ENCODE peak calls at places on chromosomes 6 and 20, in five cellular contexts. One of them, this sample, is unnamed.

GRCh38 chr6:55448446-55448845 is 121.2 kb downstream of the GFRAL start:
- DNase-seq in CD4-positive, alpha-beta T cell: no peak
- DNase-seq in RWPE1: no peak
- DNase-seq in adrenal gland: no peak
- DNase-seq in PC-9: no peak
- DNase-seq in this sample: no peak

GRCh38 chr6:23173231-23173630 is 603.9 kb downstream of the HDGFL1 start:
- DNase-seq in CD4-positive, alpha-beta T cell: no peak
- DNase-seq in RWPE1: no peak
- DNase-seq in adrenal gland: no peak
- DNase-seq in PC-9: no peak
- DNase-seq in this sample: no peak

GRCh38 chr6:111823831-111824607 is 49.2 kb downstream of the FYN start:
- DNase-seq in CD4-positive, alpha-beta T cell: no peak
- DNase-seq in RWPE1: peak
- DNase-seq in adrenal gland: no peak
- DNase-seq in PC-9: no peak
- DNase-seq in this sample: no peak

GRCh38 chr6:167285077-167285770 is 5.9 kb upstream of the UNC93A start:
- DNase-seq in CD4-positive, alpha-beta T cell: no peak
- DNase-seq in RWPE1: no peak
- DNase-seq in adrenal gland: no peak
- DNase-seq in PC-9: no peak
- DNase-seq in this sample: no peak

GRCh38 chr20:9149796-9150195 is 80.9 kb downstream of the PLCB4 start:
- DNase-seq in CD4-positive, alpha-beta T cell: no peak
- DNase-seq in RWPE1: no peak
- DNase-seq in adrenal gland: no peak
- DNase-seq in PC-9: no peak
- DNase-seq in this sample: no peak

GRCh38 chr6:7805088-7805756 is 79.3 kb downstream of the BMP6 start:
- DNase-seq in CD4-positive, alpha-beta T cell: no peak
- DNase-seq in RWPE1: no peak
- DNase-seq in adrenal gland: no peak
- DNase-seq in PC-9: no peak
- DNase-seq in this sample: no peak

GRCh38 chr20:5172167-5172586 is 45.4 kb downstream of the CDS2 start:
- DNase-seq in CD4-positive, alpha-beta T cell: no peak
- DNase-seq in RWPE1: no peak
- DNase-seq in adrenal gland: no peak
- DNase-seq in PC-9: no peak
- DNase-seq in this sample: no peak

GRCh38 chr6:25147191-25147590 is 132.0 kb upstream of the CARMIL1 start:
- DNase-seq in CD4-positive, alpha-beta T cell: no peak
- DNase-seq in RWPE1: no peak
- DNase-seq in adrenal gland: no peak
- DNase-seq in PC-9: no peak
- DNase-seq in this sample: no peak

GRCh38 chr20:21063276-21063675 is 42.9 kb downstream of the LINC00237 start:
- DNase-seq in CD4-positive, alpha-beta T cell: no peak
- DNase-seq in RWPE1: no peak
- DNase-seq in adrenal gland: no peak
- DNase-seq in PC-9: no peak
- DNase-seq in this sample: no peak

GRCh38 chr6:37259191-37259590 is 1.2 kb upstream of the TMEM217 start:
- DNase-seq in CD4-positive, alpha-beta T cell: no peak
- DNase-seq in RWPE1: no peak
- DNase-seq in adrenal gland: no peak
- DNase-seq in PC-9: no peak
- DNase-seq in this sample: no peak

GRCh38 chr6:170525795-170526194 is 27.3 kb downstream of the PSMB1 start:
- DNase-seq in CD4-positive, alpha-beta T cell: no peak
- DNase-seq in RWPE1: no peak
- DNase-seq in adrenal gland: no peak
- DNase-seq in PC-9: no peak
- DNase-seq in this sample: no peak

GRCh38 chr6:170524188-170524535 is 28.9 kb downstream of the PSMB1 start:
- DNase-seq in CD4-positive, alpha-beta T cell: no peak
- DNase-seq in RWPE1: no peak
- DNase-seq in adrenal gland: no peak
- DNase-seq in PC-9: no peak
- DNase-seq in this sample: no peak

GRCh38 chr6:170522565-170523183 is 30.4 kb downstream of the PSMB1 start:
- DNase-seq in CD4-positive, alpha-beta T cell: no peak
- DNase-seq in RWPE1: no peak
- DNase-seq in adrenal gland: no peak
- DNase-seq in PC-9: no peak
- DNase-seq in this sample: no peak

DNA sequence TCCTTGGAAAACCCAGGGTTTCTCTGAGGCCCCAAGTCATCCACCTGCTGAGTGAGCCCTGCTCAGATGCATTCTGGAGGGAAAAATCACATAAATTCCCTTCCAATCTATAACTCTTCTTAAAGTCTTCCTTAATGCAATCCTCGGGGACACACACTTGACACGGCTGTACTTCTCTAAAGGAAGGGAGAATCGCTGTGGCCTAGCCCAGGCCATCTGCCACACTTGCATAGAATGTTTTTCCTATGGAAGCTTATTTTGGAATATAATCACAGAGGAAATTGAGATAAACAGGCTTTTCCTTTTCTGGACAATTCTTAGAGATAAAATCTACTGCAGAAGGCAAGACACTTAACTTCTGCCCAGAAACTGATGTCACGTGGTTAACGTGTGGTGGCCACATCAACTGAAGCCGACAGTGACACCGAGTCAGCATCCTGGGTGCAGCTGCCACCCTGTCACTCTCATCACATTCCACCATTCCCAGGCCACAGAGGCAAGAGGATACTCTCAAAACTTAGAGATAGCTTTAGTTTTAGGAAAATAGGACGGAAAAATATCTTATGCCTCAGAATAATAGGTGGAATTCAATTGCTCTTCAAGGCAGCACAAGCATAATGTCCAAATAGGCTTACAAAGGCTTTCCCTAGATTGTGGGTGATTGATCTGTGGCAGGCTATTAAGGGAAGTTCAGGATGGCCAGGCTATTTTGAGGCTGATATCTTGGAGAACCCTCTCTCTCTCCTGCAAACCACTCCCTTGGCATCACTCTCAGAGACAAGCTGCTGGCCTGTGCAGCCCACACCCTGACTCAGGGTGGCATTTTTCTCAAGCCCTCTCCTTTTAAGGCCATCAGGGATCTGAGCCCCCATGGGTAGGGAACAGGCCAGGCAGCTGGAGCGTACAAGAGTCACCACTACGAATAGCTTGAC is 29.6 kb downstream of the PSMB1 start:
- DNase-seq in CD4-positive, alpha-beta T cell: no peak
- DNase-seq in RWPE1: no peak
- DNase-seq in adrenal gland: no peak
- DNase-seq in PC-9: no peak
- DNase-seq in this sample: no peak
- H3K27ac ChIP-seq in CD4-positive, alpha-beta T cell: no peak
- H3K27ac ChIP-seq in RWPE1: no peak
- H3K27ac ChIP-seq in adrenal gland: no peak
- H3K27ac ChIP-seq in PC-9: no peak
- H3K27ac ChIP-seq in this sample: no peak

GRCh38 chr6:16764188-16764950 is 3.1 kb upstream of the ATXN1 start:
- DNase-seq in CD4-positive, alpha-beta T cell: no peak
- DNase-seq in RWPE1: no peak
- DNase-seq in adrenal gland: no peak
- DNase-seq in PC-9: no peak
- DNase-seq in this sample: no peak
- TF ChIP-seq CTCF in CD4-positive, alpha-beta T cell: peak
- TF ChIP-seq CTCF in RWPE1: peak
- TF ChIP-seq CTCF in adrenal gland: peak
- TF ChIP-seq CTCF in PC-9: peak
- TF ChIP-seq CTCF in this sample: peak

GRCh38 chr6:56804996-56805395 is 149.9 kb upstream of the BEND6 start:
- DNase-seq in CD4-positive, alpha-beta T cell: no peak
- DNase-seq in RWPE1: peak
- DNase-seq in adrenal gland: no peak
- DNase-seq in PC-9: no peak
- DNase-seq in this sample: no peak
- H3K27ac ChIP-seq in CD4-positive, alpha-beta T cell: no peak
- H3K27ac ChIP-seq in RWPE1: no peak
- H3K27ac ChIP-seq in adrenal gland: no peak
- H3K27ac ChIP-seq in PC-9: no peak
- H3K27ac ChIP-seq in this sample: no peak

DNA sequence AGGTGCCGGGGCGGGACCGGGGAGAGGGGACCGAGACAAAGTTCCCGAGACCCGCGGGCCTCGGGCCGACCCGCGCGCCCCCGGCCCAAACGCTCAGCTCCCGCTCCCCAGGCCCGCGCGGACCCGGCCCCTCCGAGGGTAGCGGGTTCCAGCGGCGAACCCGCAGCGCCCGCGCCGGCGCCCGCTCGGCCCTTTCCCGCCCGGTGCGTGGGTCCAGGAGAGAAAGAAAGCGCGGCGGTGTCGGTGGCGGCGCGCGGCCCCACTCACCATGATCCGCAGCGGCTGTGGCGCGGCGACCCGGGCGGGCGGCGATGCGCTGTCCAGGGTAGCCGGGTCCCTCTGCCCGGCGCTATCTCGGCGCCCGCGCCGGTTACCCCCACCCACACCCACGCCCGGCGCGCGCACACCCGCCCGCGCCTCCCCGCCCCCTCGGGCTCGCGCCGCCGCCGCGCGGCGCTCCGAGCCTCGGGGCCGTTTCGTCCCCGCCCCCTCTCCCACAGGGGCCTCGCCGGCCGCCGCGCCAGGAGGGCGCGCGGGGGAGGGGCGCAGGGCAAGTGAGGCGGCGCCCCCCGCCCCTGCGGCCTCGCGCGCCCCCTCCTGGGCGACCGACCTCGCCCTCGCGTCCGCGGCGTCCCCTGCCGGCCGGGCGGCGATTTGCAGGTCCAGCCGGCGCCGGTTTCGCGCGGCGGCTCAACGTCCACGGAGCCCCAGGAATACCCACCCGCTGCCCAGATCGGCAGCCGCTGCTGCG is at the start of gene ELOVL2:
- DNase-seq in CD4-positive, alpha-beta T cell: no peak
- DNase-seq in RWPE1: peak
- DNase-seq in adrenal gland: peak
- DNase-seq in PC-9: peak
- DNase-seq in this sample: no peak
- TF ChIP-seq CTCF in CD4-positive, alpha-beta T cell: no peak
- TF ChIP-seq CTCF in RWPE1: peak
- TF ChIP-seq CTCF in adrenal gland: peak
- TF ChIP-seq CTCF in PC-9: no peak
- TF ChIP-seq CTCF in this sample: no peak

GRCh38 chr6:52641826-52642225 is 29.1 kb upstream of the TMEM14A start:
- DNase-seq in CD4-positive, alpha-beta T cell: no peak
- DNase-seq in RWPE1: no peak
- DNase-seq in adrenal gland: no peak
- DNase-seq in PC-9: no peak
- DNase-seq in this sample: no peak

GRCh38 chr6:52642381-52642780 is 28.5 kb upstream of the TMEM14A start:
- DNase-seq in CD4-positive, alpha-beta T cell: no peak
- DNase-seq in RWPE1: no peak
- DNase-seq in adrenal gland: no peak
- DNase-seq in PC-9: no peak
- DNase-seq in this sample: no peak

GRCh38 chr6:52641388-52641787 is 29.5 kb upstream of the TMEM14A start:
- DNase-seq in CD4-positive, alpha-beta T cell: no peak
- DNase-seq in RWPE1: no peak
- DNase-seq in adrenal gland: no peak
- DNase-seq in PC-9: no peak
- DNase-seq in this sample: no peak

GRCh38 chr6:52644246-52644645 is 26.7 kb upstream of the TMEM14A start:
- DNase-seq in CD4-positive, alpha-beta T cell: no peak
- DNase-seq in RWPE1: no peak
- DNase-seq in adrenal gland: no peak
- DNase-seq in PC-9: no peak
- DNase-seq in this sample: no peak

DNA sequence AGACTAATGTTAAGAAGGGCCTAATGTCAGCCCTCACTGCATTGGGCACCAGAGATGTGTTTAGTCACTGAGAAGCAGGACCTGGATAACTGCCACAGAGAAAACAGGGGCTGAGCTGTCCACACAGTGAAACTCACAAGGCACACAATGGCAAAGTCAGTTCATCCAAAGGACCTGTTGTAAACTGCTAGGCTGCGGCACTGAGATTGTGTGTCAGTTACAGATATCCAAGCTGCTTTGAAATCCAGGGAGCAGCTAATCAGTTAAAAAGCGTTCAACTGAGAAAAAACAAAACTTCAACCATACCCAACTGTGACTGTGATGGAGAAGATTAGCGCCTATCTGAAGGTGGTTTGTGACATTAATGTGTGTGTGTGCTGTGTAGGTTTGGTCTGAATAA is 27.8 kb upstream of the TMEM14A start:
- DNase-seq in CD4-positive, alpha-beta T cell: no peak
- DNase-seq in RWPE1: no peak
- DNase-seq in adrenal gland: no peak
- DNase-seq in PC-9: no peak
- DNase-seq in this sample: no peak
- H3K27ac ChIP-seq in CD4-positive, alpha-beta T cell: no peak
- H3K27ac ChIP-seq in RWPE1: no peak
- H3K27ac ChIP-seq in adrenal gland: no peak
- H3K27ac ChIP-seq in PC-9: no peak
- H3K27ac ChIP-seq in this sample: no peak

DNA sequence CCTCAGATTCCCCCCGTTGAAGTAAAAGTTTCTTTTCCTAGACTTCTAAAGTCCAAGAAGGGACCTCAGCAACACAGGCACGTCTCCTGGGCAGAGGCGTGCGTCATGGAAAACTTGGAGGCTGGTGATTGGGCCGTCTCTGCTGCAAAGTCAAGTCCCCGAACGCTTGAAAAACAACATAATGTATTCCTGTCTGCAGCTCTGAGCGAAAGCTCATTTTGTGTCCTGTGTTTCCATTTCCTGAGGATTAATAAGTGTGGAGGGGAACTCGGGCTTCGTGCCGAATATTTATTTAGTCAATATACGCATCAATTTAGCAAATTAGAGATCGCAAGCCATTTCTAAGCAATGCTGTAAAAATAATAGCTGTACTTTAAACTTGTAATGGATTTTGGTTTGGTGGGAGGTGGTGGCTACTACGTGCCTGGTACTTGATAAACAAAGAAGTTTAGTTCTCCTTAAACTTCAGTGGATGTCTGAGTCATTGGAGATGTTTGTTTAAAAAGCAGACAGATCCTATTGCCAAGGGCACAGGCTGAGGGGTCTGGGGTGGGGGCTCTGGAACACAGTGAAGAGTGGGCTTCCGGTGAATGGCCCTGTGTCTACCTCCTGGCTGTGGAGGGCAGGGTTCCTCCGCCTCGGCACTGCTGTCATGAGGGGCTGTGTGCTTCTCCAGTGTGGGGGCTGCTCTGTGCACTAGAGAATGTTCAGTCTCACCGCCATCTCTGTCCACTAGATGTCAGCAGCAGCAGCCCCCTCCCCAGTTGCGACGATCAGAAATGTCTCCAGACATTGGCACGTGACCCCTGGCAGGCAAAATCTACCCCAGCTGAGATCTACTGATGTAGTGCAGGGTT is 21.8 kb downstream of the PCK1 start:
- DNase-seq in CD4-positive, alpha-beta T cell: no peak
- DNase-seq in RWPE1: no peak
- DNase-seq in adrenal gland: peak
- DNase-seq in PC-9: no peak
- DNase-seq in this sample: peak
- TF ChIP-seq CTCF in CD4-positive, alpha-beta T cell: no peak
- TF ChIP-seq CTCF in RWPE1: peak
- TF ChIP-seq CTCF in adrenal gland: no peak
- TF ChIP-seq CTCF in PC-9: peak
- TF ChIP-seq CTCF in this sample: no peak

This sample was measured in sigmoid colon.